ENCODE peak calls at places on chromosome 1, in ten cellular contexts. One of them, this sample, is unnamed. For H3K27me3, the result is how much of the 10 kb centered on the place peaks cover.

GRCh38 chr1:196902344-196902743 is 14.5 kb downstream of the CFHR4 start:
- DNase-seq in CD8-positive, alpha-beta T cell: no peak
- DNase-seq in colonic mucosa: no peak
- DNase-seq in IMR-90: no peak
- DNase-seq in GM23248: no peak
- DNase-seq in mammary epithelial cell: no peak
- DNase-seq in neuronal stem cell: no peak
- DNase-seq in Panc1: no peak
- DNase-seq in CD4-positive, alpha-beta T cell: no peak
- DNase-seq in CD8-positive, alpha-beta memory T cell: no peak
- DNase-seq in this sample: no peak

GRCh38 chr1:202807367-202807925 is 775 bp downstream of the KDM5B start:
- DNase-seq in CD4-positive, alpha-beta T cell: peak
- DNase-seq in mammary epithelial cell: peak
- DNase-seq in CD8-positive, alpha-beta memory T cell: peak
- DNase-seq in GM23248: peak
- DNase-seq in IMR-90: peak
- DNase-seq in neuronal stem cell: no peak
- DNase-seq in colonic mucosa: peak
- DNase-seq in Panc1: no peak
- DNase-seq in CD8-positive, alpha-beta T cell: peak
- DNase-seq in this sample: no peak

GRCh38 chr1:87392241-87393192 is 63.8 kb downstream of the LMO4 start:
- DNase-seq in IMR-90: peak
- DNase-seq in neuronal stem cell: no peak
- DNase-seq in CD8-positive, alpha-beta T cell: no peak
- DNase-seq in Panc1: no peak
- DNase-seq in colonic mucosa: peak
- DNase-seq in CD8-positive, alpha-beta memory T cell: no peak
- DNase-seq in CD4-positive, alpha-beta T cell: no peak
- DNase-seq in mammary epithelial cell: peak
- DNase-seq in GM23248: peak
- DNase-seq in this sample: no peak

GRCh38 chr1:39268112-39268581 is 63.7 kb downstream of the MACF1 start:
- DNase-seq in CD8-positive, alpha-beta T cell: peak
- DNase-seq in CD8-positive, alpha-beta memory T cell: no peak
- DNase-seq in IMR-90: peak
- DNase-seq in neuronal stem cell: peak
- DNase-seq in GM23248: peak
- DNase-seq in mammary epithelial cell: peak
- DNase-seq in Panc1: no peak
- DNase-seq in CD4-positive, alpha-beta T cell: no peak
- DNase-seq in colonic mucosa: no peak
- DNase-seq in this sample: peak

GRCh38 chr1:71593523-71593922 is 512.7 kb upstream of the ZRANB2 start:
- DNase-seq in Panc1: no peak
- DNase-seq in GM23248: peak
- DNase-seq in CD8-positive, alpha-beta T cell: no peak
- DNase-seq in mammary epithelial cell: no peak
- DNase-seq in CD8-positive, alpha-beta memory T cell: no peak
- DNase-seq in CD4-positive, alpha-beta T cell: no peak
- DNase-seq in colonic mucosa: no peak
- DNase-seq in IMR-90: peak
- DNase-seq in neuronal stem cell: no peak
- DNase-seq in this sample: no peak

GRCh38 chr1:188669715-188670114 is 1807.9 kb downstream of the BRINP3 start:
- DNase-seq in mammary epithelial cell: peak
- DNase-seq in neuronal stem cell: no peak
- DNase-seq in CD4-positive, alpha-beta T cell: no peak
- DNase-seq in GM23248: no peak
- DNase-seq in CD8-positive, alpha-beta memory T cell: no peak
- DNase-seq in Panc1: no peak
- DNase-seq in CD8-positive, alpha-beta T cell: no peak
- DNase-seq in colonic mucosa: no peak
- DNase-seq in IMR-90: peak
- DNase-seq in this sample: no peak

GRCh38 chr1:196317535-196318522 is 290.4 kb downstream of the KCNT2 start:
- DNase-seq in IMR-90: peak
- DNase-seq in mammary epithelial cell: peak
- DNase-seq in neuronal stem cell: peak
- DNase-seq in GM23248: peak
- DNase-seq in colonic mucosa: no peak
- DNase-seq in Panc1: peak
- DNase-seq in CD4-positive, alpha-beta T cell: no peak
- DNase-seq in CD8-positive, alpha-beta T cell: no peak
- DNase-seq in CD8-positive, alpha-beta memory T cell: no peak
- DNase-seq in this sample: no peak

GRCh38 chr1:61264825-61265242 is 182.5 kb downstream of the NFIA start:
- DNase-seq in CD8-positive, alpha-beta T cell: no peak
- DNase-seq in GM23248: no peak
- DNase-seq in mammary epithelial cell: no peak
- DNase-seq in CD4-positive, alpha-beta T cell: no peak
- DNase-seq in IMR-90: no peak
- DNase-seq in Panc1: no peak
- DNase-seq in neuronal stem cell: no peak
- DNase-seq in colonic mucosa: no peak
- DNase-seq in CD8-positive, alpha-beta memory T cell: no peak
- DNase-seq in this sample: no peak

GRCh38 chr1:79325705-79326104 is 319.2 kb upstream of the ADGRL4 start:
- DNase-seq in IMR-90: peak
- DNase-seq in CD8-positive, alpha-beta memory T cell: no peak
- DNase-seq in neuronal stem cell: no peak
- DNase-seq in mammary epithelial cell: no peak
- DNase-seq in CD4-positive, alpha-beta T cell: no peak
- DNase-seq in Panc1: no peak
- DNase-seq in CD8-positive, alpha-beta T cell: no peak
- DNase-seq in GM23248: peak
- DNase-seq in colonic mucosa: no peak
- DNase-seq in this sample: no peak

GRCh38 chr1:79326875-79327274 is 320.3 kb upstream of the ADGRL4 start:
- DNase-seq in IMR-90: no peak
- DNase-seq in CD4-positive, alpha-beta T cell: no peak
- DNase-seq in GM23248: no peak
- DNase-seq in CD8-positive, alpha-beta T cell: no peak
- DNase-seq in neuronal stem cell: no peak
- DNase-seq in colonic mucosa: no peak
- DNase-seq in CD8-positive, alpha-beta memory T cell: no peak
- DNase-seq in mammary epithelial cell: no peak
- DNase-seq in Panc1: no peak
- DNase-seq in this sample: no peak

GRCh38 chr1:79325126-79325525 is 318.6 kb upstream of the ADGRL4 start:
- DNase-seq in mammary epithelial cell: no peak
- DNase-seq in CD8-positive, alpha-beta memory T cell: no peak
- DNase-seq in IMR-90: no peak
- DNase-seq in Panc1: no peak
- DNase-seq in neuronal stem cell: no peak
- DNase-seq in CD4-positive, alpha-beta T cell: no peak
- DNase-seq in GM23248: no peak
- DNase-seq in CD8-positive, alpha-beta T cell: no peak
- DNase-seq in colonic mucosa: no peak
- DNase-seq in this sample: no peak

GRCh38 chr1:79322511-79323027 is 316.0 kb upstream of the ADGRL4 start:
- DNase-seq in neuronal stem cell: no peak
- DNase-seq in mammary epithelial cell: no peak
- DNase-seq in CD4-positive, alpha-beta T cell: no peak
- DNase-seq in colonic mucosa: no peak
- DNase-seq in IMR-90: peak
- DNase-seq in GM23248: peak
- DNase-seq in Panc1: no peak
- DNase-seq in CD8-positive, alpha-beta memory T cell: no peak
- DNase-seq in CD8-positive, alpha-beta T cell: no peak
- DNase-seq in this sample: no peak

GRCh38 chr1:79323240-79324025 is 316.9 kb upstream of the ADGRL4 start:
- DNase-seq in CD4-positive, alpha-beta T cell: no peak
- DNase-seq in Panc1: peak
- DNase-seq in CD8-positive, alpha-beta T cell: no peak
- DNase-seq in CD8-positive, alpha-beta memory T cell: no peak
- DNase-seq in neuronal stem cell: no peak
- DNase-seq in mammary epithelial cell: peak
- DNase-seq in GM23248: peak
- DNase-seq in IMR-90: peak
- DNase-seq in colonic mucosa: no peak
- DNase-seq in this sample: no peak
- H3K27ac ChIP-seq in CD4-positive, alpha-beta T cell: no peak
- H3K27ac ChIP-seq in Panc1: no peak
- H3K27ac ChIP-seq in CD8-positive, alpha-beta T cell: no peak
- H3K27ac ChIP-seq in CD8-positive, alpha-beta memory T cell: no peak
- H3K27ac ChIP-seq in neuronal stem cell: no peak
- H3K27ac ChIP-seq in mammary epithelial cell: peak
- H3K27ac ChIP-seq in GM23248: peak
- H3K27ac ChIP-seq in IMR-90: peak
- H3K27ac ChIP-seq in colonic mucosa: no peak
- H3K27ac ChIP-seq in this sample: no peak

GRCh38 chr1:90725341-90725960 is 8.3 kb upstream of the BARHL2 start:
- DNase-seq in colonic mucosa: no peak
- DNase-seq in mammary epithelial cell: no peak
- DNase-seq in CD8-positive, alpha-beta memory T cell: no peak
- DNase-seq in CD8-positive, alpha-beta T cell: no peak
- DNase-seq in Panc1: no peak
- DNase-seq in CD4-positive, alpha-beta T cell: no peak
- DNase-seq in IMR-90: no peak
- DNase-seq in neuronal stem cell: no peak
- DNase-seq in GM23248: peak
- DNase-seq in this sample: no peak
- H3K27me3 ChIP-seq in colonic mucosa: half or more
- H3K27me3 ChIP-seq in mammary epithelial cell: half or more
- H3K27me3 ChIP-seq in CD8-positive, alpha-beta memory T cell: half or more
- H3K27me3 ChIP-seq in CD8-positive, alpha-beta T cell: half or more
- H3K27me3 ChIP-seq in Panc1: under half
- H3K27me3 ChIP-seq in CD4-positive, alpha-beta T cell: half or more
- H3K27me3 ChIP-seq in IMR-90: half or more
- H3K27me3 ChIP-seq in neuronal stem cell: half or more
- H3K27me3 ChIP-seq in GM23248: half or more
- H3K27me3 ChIP-seq in this sample: half or more

GRCh38 chr1:205144046-205144720 is 22.4 kb upstream of the RBBP5 start:
- DNase-seq in IMR-90: no peak
- DNase-seq in CD8-positive, alpha-beta T cell: no peak
- DNase-seq in neuronal stem cell: no peak
- DNase-seq in Panc1: no peak
- DNase-seq in CD8-positive, alpha-beta memory T cell: no peak
- DNase-seq in mammary epithelial cell: no peak
- DNase-seq in CD4-positive, alpha-beta T cell: no peak
- DNase-seq in colonic mucosa: no peak
- DNase-seq in GM23248: no peak
- DNase-seq in this sample: no peak

GRCh38 chr1:205137901-205138300 is 16.1 kb upstream of the RBBP5 start:
- DNase-seq in GM23248: no peak
- DNase-seq in CD8-positive, alpha-beta memory T cell: no peak
- DNase-seq in neuronal stem cell: no peak
- DNase-seq in mammary epithelial cell: no peak
- DNase-seq in CD8-positive, alpha-beta T cell: no peak
- DNase-seq in CD4-positive, alpha-beta T cell: no peak
- DNase-seq in IMR-90: no peak
- DNase-seq in colonic mucosa: no peak
- DNase-seq in Panc1: no peak
- DNase-seq in this sample: no peak

GRCh38 chr1:205142105-205142475 is 20.3 kb upstream of the RBBP5 start:
- DNase-seq in CD4-positive, alpha-beta T cell: no peak
- DNase-seq in mammary epithelial cell: no peak
- DNase-seq in Panc1: no peak
- DNase-seq in colonic mucosa: no peak
- DNase-seq in neuronal stem cell: no peak
- DNase-seq in IMR-90: no peak
- DNase-seq in GM23248: no peak
- DNase-seq in CD8-positive, alpha-beta memory T cell: no peak
- DNase-seq in CD8-positive, alpha-beta T cell: no peak
- DNase-seq in this sample: no peak

GRCh38 chr1:205141236-205142104 is 19.7 kb upstream of the RBBP5 start:
- DNase-seq in neuronal stem cell: peak
- DNase-seq in CD8-positive, alpha-beta memory T cell: peak
- DNase-seq in colonic mucosa: peak
- DNase-seq in Panc1: peak
- DNase-seq in CD4-positive, alpha-beta T cell: peak
- DNase-seq in GM23248: peak
- DNase-seq in IMR-90: peak
- DNase-seq in CD8-positive, alpha-beta T cell: peak
- DNase-seq in mammary epithelial cell: peak
- DNase-seq in this sample: peak

GRCh38 chr1:205140113-205140512 is 18.3 kb upstream of the RBBP5 start:
- DNase-seq in CD8-positive, alpha-beta T cell: no peak
- DNase-seq in mammary epithelial cell: no peak
- DNase-seq in GM23248: no peak
- DNase-seq in neuronal stem cell: no peak
- DNase-seq in IMR-90: no peak
- DNase-seq in colonic mucosa: no peak
- DNase-seq in CD8-positive, alpha-beta memory T cell: no peak
- DNase-seq in CD4-positive, alpha-beta T cell: no peak
- DNase-seq in Panc1: no peak
- DNase-seq in this sample: no peak
- H3K27ac ChIP-seq in CD8-positive, alpha-beta T cell: no peak
- H3K27ac ChIP-seq in mammary epithelial cell: no peak
- H3K27ac ChIP-seq in GM23248: no peak
- H3K27ac ChIP-seq in neuronal stem cell: no peak
- H3K27ac ChIP-seq in IMR-90: no peak
- H3K27ac ChIP-seq in colonic mucosa: no peak
- H3K27ac ChIP-seq in CD8-positive, alpha-beta memory T cell: no peak
- H3K27ac ChIP-seq in CD4-positive, alpha-beta T cell: no peak
- H3K27ac ChIP-seq in Panc1: no peak
- H3K27ac ChIP-seq in this sample: no peak

GRCh38 chr1:31234870-31235269 is 4.8 kb downstream of the NKAIN1 start:
- DNase-seq in CD8-positive, alpha-beta T cell: no peak
- DNase-seq in IMR-90: no peak
- DNase-seq in Panc1: no peak
- DNase-seq in CD4-positive, alpha-beta T cell: no peak
- DNase-seq in CD8-positive, alpha-beta memory T cell: no peak
- DNase-seq in neuronal stem cell: no peak
- DNase-seq in mammary epithelial cell: no peak
- DNase-seq in colonic mucosa: no peak
- DNase-seq in GM23248: no peak
- DNase-seq in this sample: no peak

GRCh38 chr1:31238612-31238985 is 1.1 kb downstream of the NKAIN1 start:
- DNase-seq in colonic mucosa: no peak
- DNase-seq in CD8-positive, alpha-beta T cell: no peak
- DNase-seq in IMR-90: no peak
- DNase-seq in Panc1: no peak
- DNase-seq in CD8-positive, alpha-beta memory T cell: no peak
- DNase-seq in mammary epithelial cell: no peak
- DNase-seq in neuronal stem cell: no peak
- DNase-seq in CD4-positive, alpha-beta T cell: no peak
- DNase-seq in GM23248: no peak
- DNase-seq in this sample: no peak

GRCh38 chr1:31239653-31240241 is at the start of gene NKAIN1:
- DNase-seq in Panc1: no peak
- DNase-seq in CD4-positive, alpha-beta T cell: no peak
- DNase-seq in GM23248: peak
- DNase-seq in neuronal stem cell: peak
- DNase-seq in IMR-90: peak
- DNase-seq in CD8-positive, alpha-beta memory T cell: no peak
- DNase-seq in mammary epithelial cell: peak
- DNase-seq in colonic mucosa: no peak
- DNase-seq in CD8-positive, alpha-beta T cell: no peak
- DNase-seq in this sample: no peak

GRCh38 chr1:31241321-31241720 is 1.6 kb upstream of the NKAIN1 start:
- DNase-seq in neuronal stem cell: no peak
- DNase-seq in CD8-positive, alpha-beta T cell: no peak
- DNase-seq in colonic mucosa: no peak
- DNase-seq in IMR-90: no peak
- DNase-seq in CD4-positive, alpha-beta T cell: no peak
- DNase-seq in GM23248: no peak
- DNase-seq in CD8-positive, alpha-beta memory T cell: no peak
- DNase-seq in Panc1: no peak
- DNase-seq in mammary epithelial cell: no peak
- DNase-seq in this sample: no peak

DNA sequence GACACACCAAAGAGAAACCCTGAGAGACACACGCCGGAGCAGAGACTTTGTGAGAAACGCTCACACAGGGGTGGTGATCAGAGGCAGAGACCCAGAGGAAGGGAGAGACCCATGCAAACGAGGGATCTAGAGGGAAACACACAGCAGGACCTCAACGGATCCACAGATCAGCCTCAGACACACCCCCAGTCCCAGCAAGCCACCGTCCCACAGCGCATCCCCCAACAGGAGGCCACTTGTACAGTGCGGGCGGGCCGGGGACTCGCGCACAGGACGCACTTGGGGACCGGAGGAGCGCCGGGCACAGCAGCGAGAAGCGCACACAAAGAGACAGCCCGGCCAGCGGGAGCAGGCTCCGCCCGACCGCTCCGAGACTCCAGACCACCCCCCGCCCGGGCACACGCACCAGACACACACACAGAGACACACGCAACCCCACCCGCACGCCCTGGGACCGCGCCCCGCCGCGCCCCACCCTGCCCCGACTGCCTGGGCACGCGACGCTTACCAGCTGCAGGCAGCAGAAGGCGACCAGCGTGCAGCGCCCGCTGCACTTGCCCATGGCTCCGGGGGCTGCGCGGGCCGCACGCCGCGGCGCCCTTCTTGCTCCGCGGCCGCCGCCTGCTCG is 587 bp downstream of the NKAIN1 start:
- DNase-seq in CD4-positive, alpha-beta T cell: no peak
- DNase-seq in colonic mucosa: peak
- DNase-seq in mammary epithelial cell: peak
- DNase-seq in GM23248: peak
- DNase-seq in CD8-positive, alpha-beta T cell: no peak
- DNase-seq in IMR-90: no peak
- DNase-seq in neuronal stem cell: peak
- DNase-seq in CD8-positive, alpha-beta memory T cell: no peak
- DNase-seq in Panc1: no peak
- DNase-seq in this sample: no peak
- H3K27me3 ChIP-seq in CD4-positive, alpha-beta T cell: half or more
- H3K27me3 ChIP-seq in colonic mucosa: under half
- H3K27me3 ChIP-seq in mammary epithelial cell: under half
- H3K27me3 ChIP-seq in GM23248: half or more
- H3K27me3 ChIP-seq in CD8-positive, alpha-beta T cell: under half
- H3K27me3 ChIP-seq in IMR-90: half or more
- H3K27me3 ChIP-seq in neuronal stem cell: under half
- H3K27me3 ChIP-seq in CD8-positive, alpha-beta memory T cell: under half
- H3K27me3 ChIP-seq in Panc1: under half
- H3K27me3 ChIP-seq in this sample: under half